ENCODE peak calls at places on chromosomes 6 and 20, in seven cellular contexts. K is endothelial cell; H is CD8-positive, alpha-beta T cell; Z is K562; E is neural crest cell; V is colonic mucosa; I is AG04450. F is an unnamed sample.

GRCh38 chr6:10862361-10862760 is 19.5 kb downstream of the GCM2 start:
- DNase-seq in K (no peak), H (no peak), Z (no peak), E (no peak), V (no peak), I (no peak), F (no peak)

GRCh38 chr6:106279179-106279578 is 46.4 kb downstream of the ATG5 start:
- DNase-seq in K (no peak), H (no peak), Z (no peak), E (no peak), V (no peak), I (peak), F (no peak)

GRCh38 chr20:31633339-31633914 is 4.3 kb upstream of the COX4I2 start:
- DNase-seq in K (no peak), H (no peak), Z (peak), E (no peak), V (no peak), I (peak), F (no peak)

GRCh38 chr6:4134841-4135664 is at the start of gene ECI2:
- DNase-seq in K (peak), H (no peak), Z (peak), E (no peak), V (no peak), I (no peak), F (peak)

GRCh38 chr6:31128093-31128676 is 7.9 kb upstream of the CDSN start:
- DNase-seq in K (peak), H (peak), Z (peak), E (peak), V (peak), I (no peak), F (peak)

GRCh38 chr6:45915776-45916348 is 99.8 kb downstream of the CLIC5 start:
- DNase-seq in K (no peak), H (no peak), Z (no peak), E (no peak), V (no peak), I (no peak), F (no peak)

GRCh38 chr6:113776998-113777397 is 80.1 kb upstream of the MARCKS start:
- DNase-seq in K (no peak), H (no peak), Z (no peak), E (no peak), V (no peak), I (no peak), F (no peak)

GRCh38 chr6:142635130-142635529 is 309.8 kb downstream of the HIVEP2 start:
- DNase-seq in K (no peak), H (no peak), Z (no peak), E (no peak), V (no peak), I (peak), F (no peak)

GRCh38 chr20:19786311-19786710 is 28.3 kb downstream of the RIN2 start:
- DNase-seq in K (no peak), H (no peak), Z (no peak), E (no peak), V (peak), I (peak), F (no peak)

GRCh38 chr20:13299401-13299800 is 78.3 kb downstream of the ISM1 start:
- DNase-seq in K (no peak), H (no peak), Z (peak), E (no peak), V (no peak), I (no peak), F (no peak)

GRCh38 chr6:109406196-109406595 is 23.9 kb upstream of the CD164 start:
- DNase-seq in K (no peak), H (no peak), Z (no peak), E (no peak), V (no peak), I (no peak), F (no peak)

GRCh38 chr6:86331889-86332288 is 605.4 kb upstream of the HTR1E start:
- DNase-seq in K (no peak), H (no peak), Z (no peak), E (no peak), V (no peak), I (no peak), F (no peak)

GRCh38 chr20:63309261-63310071 is 16.5 kb downstream of the COL20A1 start:
- DNase-seq in K (peak), H (peak), Z (peak), E (peak), V (no peak), I (no peak), F (no peak)

GRCh38 chr6:48834706-48835105 is 628.3 kb downstream of the MMUT start:
- DNase-seq in K (no peak), H (no peak), Z (no peak), E (no peak), V (no peak), I (no peak), F (no peak)

GRCh38 chr6:112027942-112028674 is 25.8 kb upstream of the CCN6 start:
- DNase-seq in K (no peak), H (peak), Z (no peak), E (no peak), V (no peak), I (no peak), F (no peak)

GRCh38 chr6:130708338-130708737 is 118.9 kb upstream of the SMLR1 start:
- DNase-seq in K (no peak), H (no peak), Z (no peak), E (no peak), V (no peak), I (peak), F (no peak)

GRCh38 chr6:125354649-125355048 is 52.9 kb upstream of the HDDC2 start:
- DNase-seq in K (no peak), H (no peak), Z (no peak), E (no peak), V (no peak), I (no peak), F (no peak)

GRCh38 chr20:19780261-19780660 is 22.2 kb downstream of the RIN2 start:
- DNase-seq in K (no peak), H (no peak), Z (no peak), E (no peak), V (no peak), I (no peak), F (no peak)

GRCh38 chr6:143755301-143755744 is 77.6 kb downstream of the PHACTR2 start:
- DNase-seq in K (no peak), H (no peak), Z (no peak), E (no peak), V (peak), I (no peak), F (no peak)

GRCh38 chr20:37651932-37652331 is 41.9 kb upstream of the CTNNBL1 start:
- DNase-seq in K (peak), H (no peak), Z (peak), E (no peak), V (no peak), I (no peak), F (no peak)

GRCh38 chr20:39446397-39446796 is 484.3 kb downstream of the DHX35 start:
- DNase-seq in K (no peak), H (no peak), Z (no peak), E (no peak), V (no peak), I (no peak), F (no peak)

GRCh38 chr6:169118346-169118830 is 135.3 kb downstream of the THBS2 start:
- DNase-seq in K (no peak), H (no peak), Z (no peak), E (no peak), V (no peak), I (no peak), F (no peak)

GRCh38 chr6:114389111-114389510 is 46.3 kb upstream of the HS3ST5 start:
- DNase-seq in K (no peak), H (no peak), Z (no peak), E (no peak), V (no peak), I (no peak), F (no peak)

GRCh38 chr20:51712501-51713212 is 55.5 kb downstream of the ATP9A start:
- DNase-seq in K (peak), H (no peak), Z (no peak), E (no peak), V (no peak), I (no peak), F (no peak)

GRCh38 chr20:56429496-56429895 is 17.4 kb downstream of the CASS4 start:
- DNase-seq in K (no peak), H (no peak), Z (peak), E (no peak), V (no peak), I (no peak), F (no peak)

GRCh38 chr20:37541326-37541725 is 13.7 kb upstream of the BLCAP start:
- DNase-seq in K (no peak), H (no peak), Z (no peak), E (no peak), V (no peak), I (no peak), F (no peak)

GRCh38 chr20:11168026-11168425 is 494.2 kb upstream of the JAG1 start:
- DNase-seq in K (no peak), H (no peak), Z (no peak), E (no peak), V (no peak), I (no peak), F (no peak)

GRCh38 chr20:25397827-25398226 is 7.2 kb upstream of the ABHD12 start:
- DNase-seq in K (no peak), H (no peak), Z (no peak), E (no peak), V (peak), I (no peak), F (no peak)

GRCh38 chr6:29924731-29925130 is 17.6 kb upstream of the HLA-A start:
- DNase-seq in K (no peak), H (no peak), Z (no peak), E (no peak), V (peak), I (no peak), F (no peak)

GRCh38 chr20:57890254-57890800 is 180.5 kb upstream of the PMEPA1 start:
- DNase-seq in K (no peak), H (no peak), Z (no peak), E (no peak), V (no peak), I (no peak), F (no peak)

GRCh38 chr20:32580970-32581838 is 3.9 kb downstream of the NOL4L start:
- DNase-seq in K (no peak), H (peak), Z (peak), E (no peak), V (no peak), I (no peak), F (no peak)

GRCh38 chr6:124487778-124488431 is 474.3 kb upstream of the RNF217 start:
- DNase-seq in K (no peak), H (no peak), Z (no peak), E (no peak), V (no peak), I (no peak), F (no peak)

GRCh38 chr20:8367679-8368078 is 235.6 kb downstream of the PLCB1 start:
- DNase-seq in K (no peak), H (no peak), Z (no peak), E (no peak), V (no peak), I (no peak), F (no peak)

GRCh38 chr6:89475634-89476033 is 42.7 kb downstream of the ANKRD6 start:
- DNase-seq in K (no peak), H (no peak), Z (no peak), E (no peak), V (no peak), I (no peak), F (no peak)

GRCh38 chr20:47956261-47956995 is 171.1 kb upstream of the SULF2 start:
- DNase-seq in K (no peak), H (no peak), Z (no peak), E (no peak), V (no peak), I (no peak), F (no peak)

GRCh38 chr20:23235173-23236027 is 115.2 kb upstream of the NXT1 start:
- DNase-seq in K (peak), H (no peak), Z (peak), E (peak), V (peak), I (no peak), F (peak)

GRCh38 chr20:45097485-45098095 is 3.3 kb downstream of the KCNS1 start:
- DNase-seq in K (peak), H (peak), Z (no peak), E (no peak), V (peak), I (no peak), F (no peak)
- TF ChIP-seq CTCF in K (peak), H (peak), Z (no peak), E (no peak), V (peak), I (peak), F (no peak)

GRCh38 chr6:154510144-154510905 is at the start of gene CNKSR3:
- DNase-seq in K (peak), H (no peak), Z (peak), E (peak), V (peak), I (peak), F (no peak)
- TF ChIP-seq CTCF in K (no peak), H (no peak), Z (peak), E (no peak), V (no peak), I (peak), F (no peak)

DNA sequence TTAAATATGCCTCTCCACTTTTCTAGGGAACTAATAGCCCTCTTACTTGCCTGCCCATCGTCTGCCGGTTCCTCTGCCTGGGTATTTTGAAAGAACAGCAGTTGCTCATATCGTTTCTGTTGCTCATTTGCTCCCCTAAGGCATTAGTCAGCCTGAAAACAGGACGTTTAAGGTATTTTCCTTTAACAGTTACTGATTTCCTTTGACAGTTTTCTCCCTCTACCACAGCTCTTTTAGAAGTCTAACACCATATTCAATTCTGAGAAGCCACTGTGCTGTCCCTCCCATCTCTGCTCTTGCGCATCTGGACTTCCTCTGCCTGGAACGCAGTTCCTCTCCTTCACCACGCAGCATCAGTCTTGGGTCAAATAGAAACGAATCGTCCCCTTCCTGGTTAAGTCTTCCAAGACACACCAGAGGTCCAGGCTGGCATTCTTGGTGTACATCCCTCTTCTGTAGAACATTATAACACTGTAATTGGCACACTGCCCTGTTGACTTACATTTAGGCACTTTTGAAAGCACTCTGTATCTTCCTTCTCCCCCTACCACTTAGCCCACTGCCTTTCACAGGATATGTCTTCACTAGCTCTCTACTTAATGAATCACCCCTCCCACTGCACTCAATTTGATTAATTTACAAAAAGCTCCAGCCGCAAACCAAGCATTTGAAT is 141.0 kb upstream of the CARMIL1 start:
- DNase-seq in K (no peak), H (peak), Z (no peak), E (no peak), V (peak), I (peak), F (peak)
- TF ChIP-seq CTCF in K (no peak), H (no peak), Z (no peak), E (no peak), V (no peak), I (peak), F (no peak)

DNA sequence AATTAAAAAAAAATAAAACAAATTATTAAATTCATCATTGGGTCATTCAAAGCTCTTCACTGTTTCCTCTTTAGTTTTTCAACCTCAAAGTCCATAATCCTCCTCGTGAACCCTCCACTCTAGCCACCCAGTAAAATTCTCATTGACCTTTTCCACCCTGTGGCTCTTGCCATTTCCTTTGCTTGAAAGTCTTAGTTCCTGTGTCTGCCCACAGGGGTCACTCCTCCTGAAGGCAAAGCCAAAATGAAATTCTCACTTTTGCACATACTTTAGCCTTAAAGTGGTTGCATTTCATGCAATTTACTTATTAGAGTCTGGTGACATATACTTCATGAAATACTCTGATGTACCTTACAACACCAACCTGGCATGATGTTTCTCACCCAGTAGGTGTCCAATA is 263.7 kb downstream of the BMP2 start:
- DNase-seq in K (peak), H (no peak), Z (no peak), E (no peak), V (no peak), I (no peak), F (no peak)
- TF ChIP-seq CTCF in K (peak), H (no peak), Z (no peak), E (peak), V (no peak), I (no peak), F (no peak)

DNA sequence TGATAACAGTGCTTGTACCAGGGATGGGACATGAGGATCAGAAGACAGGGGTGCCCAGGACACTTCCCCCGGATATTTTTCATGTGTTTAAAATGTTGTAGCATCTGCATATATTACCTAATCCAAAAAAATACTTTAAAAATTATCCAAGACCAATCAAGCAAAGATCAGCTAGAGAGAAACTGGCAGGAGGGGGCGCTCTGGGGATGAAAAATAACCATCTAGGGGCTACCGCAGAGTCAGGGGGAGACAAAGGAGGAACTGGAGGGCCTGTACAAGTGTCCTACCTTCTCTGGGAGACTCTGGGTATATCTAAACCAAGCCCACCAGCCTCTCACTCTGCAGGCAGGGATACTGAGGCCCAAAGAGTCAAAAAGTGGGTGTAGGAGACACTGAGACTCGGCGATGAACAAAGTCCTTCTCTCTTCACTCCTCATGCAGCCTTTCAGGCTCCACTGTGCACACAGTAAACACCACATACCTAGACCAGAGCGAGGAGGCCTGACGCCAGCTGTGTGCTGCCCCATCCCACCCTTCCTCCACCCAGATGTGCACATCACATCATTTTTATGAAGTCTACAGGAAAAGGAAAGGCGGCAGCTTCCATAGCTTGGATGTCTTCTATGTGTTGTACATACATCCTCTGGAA is 9.8 kb downstream of the RIMS4 start:
- DNase-seq in K (peak), H (no peak), Z (peak), E (peak), V (no peak), I (no peak), F (no peak)
- TF ChIP-seq CTCF in K (no peak), H (no peak), Z (peak), E (no peak), V (no peak), I (peak), F (no peak)

DNA sequence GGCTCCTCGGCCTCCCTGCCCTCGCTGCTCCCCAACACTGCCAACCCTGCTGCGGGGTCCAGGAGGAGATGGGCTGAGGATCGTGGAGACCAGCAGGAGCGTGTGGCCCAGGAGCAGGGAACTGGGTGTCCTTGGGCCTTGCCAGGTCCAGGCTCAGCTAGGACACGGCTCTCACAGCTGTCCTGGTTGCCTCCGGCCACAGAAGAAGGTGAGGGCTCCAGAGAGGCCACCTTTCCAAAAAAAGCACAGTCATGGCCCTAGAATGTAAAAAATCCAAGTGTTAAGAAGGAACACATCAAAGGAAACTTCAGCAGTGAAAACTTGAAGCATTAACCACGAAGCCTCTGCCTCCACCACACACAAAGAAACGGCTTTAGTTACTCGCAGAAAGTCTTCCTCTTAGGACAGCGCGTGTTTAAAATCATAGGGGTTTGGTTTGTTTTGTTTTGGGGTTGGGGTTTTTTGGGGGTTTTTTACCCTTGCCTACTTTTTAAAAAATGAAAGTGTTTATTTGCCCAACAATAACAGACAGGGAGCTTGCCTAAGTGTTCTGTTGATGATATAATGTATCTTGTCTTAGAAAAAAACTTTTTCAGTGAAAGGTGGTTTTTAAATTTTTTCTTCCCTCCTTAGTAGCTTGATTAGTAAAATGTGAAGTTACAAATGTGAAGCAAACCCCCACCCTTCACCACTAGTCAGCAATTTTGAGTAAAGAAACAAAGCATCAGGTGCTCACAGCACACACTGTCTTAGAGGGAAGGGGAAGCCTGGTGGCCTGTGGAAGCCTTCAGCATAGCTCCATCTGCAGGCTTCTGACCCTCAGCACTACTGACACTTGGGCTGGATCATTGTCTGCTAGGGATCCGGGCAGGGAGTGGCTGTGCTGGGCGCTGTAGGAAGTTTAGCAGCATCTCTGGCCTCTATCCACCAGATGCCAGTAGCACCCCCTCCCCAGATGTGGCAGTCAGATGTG is 60.0 kb downstream of the PTPN1 start:
- DNase-seq in K (peak), H (peak), Z (peak), E (no peak), V (no peak), I (no peak), F (no peak)
- TF ChIP-seq CTCF in K (no peak), H (no peak), Z (peak), E (no peak), V (no peak), I (peak), F (no peak)

GRCh38 chr6:156933201-156934053 is 156.2 kb downstream of the ARID1B start:
- DNase-seq in K (no peak), H (no peak), Z (no peak), E (peak), V (peak), I (no peak), F (no peak)
- TF ChIP-seq CTCF in K (no peak), H (no peak), Z (no peak), E (peak), V (no peak), I (no peak), F (no peak)